ENCODE peak calls at places on chromosomes 1 and 21, in four cellular contexts. One of them, this sample, is unnamed.

GRCh38 chr1:203995228-203995627 is 77.7 kb upstream of the SOX13 start:
- DNase-seq in spleen: no peak
- DNase-seq in testis: no peak
- DNase-seq in heart right ventricle: no peak
- DNase-seq in this sample: no peak

GRCh38 chr1:109873278-109874175 is 37.1 kb upstream of the CSF1 start:
- DNase-seq in spleen: no peak
- DNase-seq in testis: no peak
- DNase-seq in heart right ventricle: no peak
- DNase-seq in this sample: no peak

GRCh38 chr1:44300882-44301281 is 54.2 kb downstream of the ERI3 start:
- DNase-seq in spleen: no peak
- DNase-seq in testis: no peak
- DNase-seq in heart right ventricle: no peak
- DNase-seq in this sample: no peak

GRCh38 chr1:176073524-176074157 is 133.4 kb downstream of the COP1 start:
- DNase-seq in spleen: no peak
- DNase-seq in testis: peak; percentile 80
- DNase-seq in heart right ventricle: no peak
- DNase-seq in this sample: peak; percentile 85

GRCh38 chr21:16046625-16047340 is 317.0 kb downstream of the USP25 start:
- DNase-seq in spleen: no peak
- DNase-seq in testis: no peak
- DNase-seq in heart right ventricle: no peak
- DNase-seq in this sample: no peak

GRCh38 chr1:111944121-111944785 is 45.2 kb downstream of the KCND3 start:
- DNase-seq in spleen: peak; percentile 41
- DNase-seq in testis: no peak
- DNase-seq in heart right ventricle: peak; percentile 56
- DNase-seq in this sample: no peak

GRCh38 chr1:41454406-41454805 is 30.1 kb downstream of the EDN2 start:
- DNase-seq in spleen: no peak
- DNase-seq in testis: peak; percentile 62
- DNase-seq in heart right ventricle: peak; percentile 31
- DNase-seq in this sample: peak; percentile 84

GRCh38 chr21:34915364-34915834 is 133.7 kb downstream of the RUNX1 start:
- DNase-seq in spleen: no peak
- DNase-seq in testis: no peak
- DNase-seq in heart right ventricle: no peak
- DNase-seq in this sample: no peak

GRCh38 chr1:90144820-90145219 is 149.9 kb downstream of the ZNF326 start:
- DNase-seq in spleen: no peak
- DNase-seq in testis: no peak
- DNase-seq in heart right ventricle: no peak
- DNase-seq in this sample: no peak

GRCh38 chr1:90143522-90144050 is 148.7 kb downstream of the ZNF326 start:
- DNase-seq in spleen: no peak
- DNase-seq in testis: no peak
- DNase-seq in heart right ventricle: no peak
- DNase-seq in this sample: no peak

GRCh38 chr1:90154711-90155110 is 159.8 kb downstream of the ZNF326 start:
- DNase-seq in spleen: no peak
- DNase-seq in testis: no peak
- DNase-seq in heart right ventricle: no peak
- DNase-seq in this sample: no peak

GRCh38 chr1:90147093-90147492 is 152.2 kb downstream of the ZNF326 start:
- DNase-seq in spleen: no peak
- DNase-seq in testis: no peak
- DNase-seq in heart right ventricle: no peak
- DNase-seq in this sample: no peak

GRCh38 chr1:90149101-90149500 is 154.2 kb downstream of the ZNF326 start:
- DNase-seq in spleen: no peak
- DNase-seq in testis: peak; percentile 15
- DNase-seq in heart right ventricle: no peak
- DNase-seq in this sample: no peak
- TF ChIP-seq CTCF in spleen: no peak
- TF ChIP-seq CTCF in testis: no peak
- TF ChIP-seq CTCF in heart right ventricle: no peak
- TF ChIP-seq CTCF in this sample: no peak

GRCh38 chr1:116739371-116740007 is 14.7 kb upstream of the CD2 start:
- DNase-seq in spleen: peak; percentile 59
- DNase-seq in testis: no peak
- DNase-seq in heart right ventricle: no peak
- DNase-seq in this sample: no peak

GRCh38 chr1:116737855-116738318 is 16.3 kb upstream of the CD2 start:
- DNase-seq in spleen: peak; percentile 61
- DNase-seq in testis: no peak
- DNase-seq in heart right ventricle: no peak
- DNase-seq in this sample: no peak

GRCh38 chr1:116737020-116737854 is 17.0 kb upstream of the CD2 start:
- DNase-seq in spleen: peak; percentile 84
- DNase-seq in testis: peak; percentile 62
- DNase-seq in heart right ventricle: peak; percentile 39
- DNase-seq in this sample: no peak

GRCh38 chr1:116740296-116740695 is 13.9 kb upstream of the CD2 start:
- DNase-seq in spleen: no peak
- DNase-seq in testis: no peak
- DNase-seq in heart right ventricle: no peak
- DNase-seq in this sample: no peak

DNA sequence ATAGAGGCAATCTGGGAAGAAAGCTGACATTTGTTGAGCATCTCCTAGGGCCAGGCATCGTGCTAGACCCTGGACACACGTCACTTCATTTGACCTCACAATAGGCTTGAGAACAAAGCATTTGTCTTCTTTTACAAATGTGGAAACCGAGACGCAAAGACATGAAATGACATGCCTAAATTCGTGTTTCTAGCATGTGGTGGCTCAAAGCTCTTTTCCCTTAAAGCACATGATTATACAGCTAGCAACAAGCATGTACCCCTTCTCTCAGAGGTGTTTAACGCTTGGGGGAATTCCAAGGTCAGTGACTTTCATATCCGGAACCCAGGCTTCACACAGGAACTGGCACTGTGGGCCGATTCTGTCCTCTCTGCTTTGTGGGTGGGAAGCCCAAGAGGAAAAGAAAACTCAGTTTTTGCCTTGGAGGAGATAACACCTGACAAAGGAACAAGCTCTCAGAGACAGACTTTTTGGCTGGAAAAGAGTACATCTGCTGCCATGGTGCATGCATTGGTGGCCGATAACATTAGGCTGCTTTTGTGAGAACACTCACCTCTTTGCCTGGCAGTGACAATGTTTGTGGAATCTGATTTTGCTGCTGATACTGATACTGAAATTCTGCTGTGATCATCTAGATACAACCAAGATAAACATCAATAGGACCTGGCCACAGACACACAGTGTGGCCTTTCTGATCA is 15.4 kb upstream of the CD2 start:
- DNase-seq in spleen: peak; percentile 66
- DNase-seq in testis: no peak
- DNase-seq in heart right ventricle: no peak
- DNase-seq in this sample: no peak
- H3K4me3 ChIP-seq in spleen: no peak overlapping the region
- H3K4me3 ChIP-seq in testis: no peak overlapping the region
- H3K4me3 ChIP-seq in heart right ventricle: no peak overlapping the region
- H3K4me3 ChIP-seq in this sample: no peak overlapping the region

GRCh38 chr1:25550683-25551310 is 7.4 kb downstream of the LDLRAP1 start:
- DNase-seq in spleen: no peak
- DNase-seq in testis: no peak
- DNase-seq in heart right ventricle: no peak
- DNase-seq in this sample: no peak
- H3K4me1 ChIP-seq in spleen: peaks cover 94% of the 10 kb centered on the region
- H3K4me1 ChIP-seq in testis: peaks cover 27% of the 10 kb centered on the region
- H3K4me1 ChIP-seq in heart right ventricle: peaks cover 78% of the 10 kb centered on the region
- H3K4me1 ChIP-seq in this sample: peaks cover 37% of the 10 kb centered on the region

DNA sequence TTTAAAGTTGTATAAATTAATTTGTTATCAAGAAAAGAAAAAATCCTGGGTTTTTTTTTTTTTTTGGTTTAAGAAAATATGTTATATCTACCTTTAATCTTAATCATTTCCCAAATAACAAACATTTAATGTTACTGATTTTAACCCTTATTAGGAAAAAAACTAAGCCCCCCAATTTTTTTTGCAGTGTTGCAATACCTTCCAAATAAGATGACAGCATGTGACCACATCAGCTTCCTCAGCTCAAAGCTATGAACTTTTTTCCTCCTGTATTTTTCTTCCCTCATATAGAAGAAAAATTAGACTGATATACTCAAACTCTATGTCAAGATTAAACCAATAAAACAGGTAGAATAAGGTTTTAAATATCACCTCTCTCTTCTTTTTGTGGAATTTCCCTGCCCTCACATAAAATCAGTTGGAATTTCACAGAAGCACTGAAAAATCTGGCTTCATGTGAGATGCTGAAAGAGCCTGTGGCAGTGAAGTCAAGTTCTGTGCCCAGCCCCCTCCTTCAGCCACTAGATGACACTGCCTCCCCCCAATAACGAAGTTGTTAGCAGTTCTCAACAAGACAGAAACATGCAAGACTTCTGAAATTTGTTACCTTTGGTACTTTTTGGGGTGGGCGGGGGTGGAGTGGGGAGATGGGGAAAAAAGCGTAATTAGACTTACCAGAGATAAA is 9.6 kb upstream of the SMYD2 start:
- DNase-seq in spleen: no peak
- DNase-seq in testis: peak; percentile 55
- DNase-seq in heart right ventricle: no peak
- DNase-seq in this sample: no peak
- TF ChIP-seq CTCF in spleen: no peak
- TF ChIP-seq CTCF in testis: no peak
- TF ChIP-seq CTCF in heart right ventricle: peak; percentile 41
- TF ChIP-seq CTCF in this sample: no peak

GRCh38 chr1:20290624-20291597 is at the start of gene VWA5B1:
- DNase-seq in spleen: no peak
- DNase-seq in testis: no peak
- DNase-seq in heart right ventricle: no peak
- DNase-seq in this sample: no peak

DNA sequence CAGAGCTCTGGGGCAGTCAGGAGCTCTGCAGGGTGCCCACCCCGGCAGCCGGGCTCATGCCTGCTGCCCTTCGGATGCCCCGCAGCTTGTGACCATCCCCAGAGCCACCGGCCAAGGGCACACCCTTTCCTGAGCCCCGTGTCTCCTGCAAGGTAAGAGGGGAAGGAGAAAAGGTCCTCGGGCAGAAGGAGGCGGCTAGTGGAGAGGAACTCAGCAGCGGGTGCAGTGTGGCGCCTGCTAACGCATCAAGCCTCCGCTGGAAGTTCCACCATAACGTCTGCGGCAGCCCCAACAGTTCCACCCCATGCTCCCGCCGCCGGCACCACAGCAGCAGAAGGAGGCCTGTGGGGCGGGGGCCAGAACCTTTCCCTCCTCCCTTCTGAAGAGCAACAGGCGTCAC is 946 bp downstream of the VWA5B1 start:
- DNase-seq in spleen: no peak
- DNase-seq in testis: peak; percentile 37
- DNase-seq in heart right ventricle: no peak
- DNase-seq in this sample: no peak
- H3K4me3 ChIP-seq in spleen: no peak overlapping the region
- H3K4me3 ChIP-seq in testis: peak overlapping the region; percentile 20
- H3K4me3 ChIP-seq in heart right ventricle: peak overlapping the region; percentile 5
- H3K4me3 ChIP-seq in this sample: no peak overlapping the region

GRCh38 chr1:3546048-3546384 is 65.3 kb downstream of the MEGF6 start:
- DNase-seq in spleen: no peak
- DNase-seq in testis: no peak
- DNase-seq in heart right ventricle: no peak
- DNase-seq in this sample: no peak

GRCh38 chr1:3548895-3549294 is 62.4 kb downstream of the MEGF6 start:
- DNase-seq in spleen: no peak
- DNase-seq in testis: no peak
- DNase-seq in heart right ventricle: no peak
- DNase-seq in this sample: no peak

GRCh38 chr1:3547055-3548005 is 64.0 kb downstream of the MEGF6 start:
- DNase-seq in spleen: no peak
- DNase-seq in testis: no peak
- DNase-seq in heart right ventricle: no peak
- DNase-seq in this sample: no peak

GRCh38 chr1:3550511-3551289 is 60.6 kb downstream of the MEGF6 start:
- DNase-seq in spleen: no peak
- DNase-seq in testis: no peak
- DNase-seq in heart right ventricle: no peak
- DNase-seq in this sample: no peak

GRCh38 chr1:3548156-3548893 is 63.0 kb downstream of the MEGF6 start:
- DNase-seq in spleen: no peak
- DNase-seq in testis: no peak
- DNase-seq in heart right ventricle: peak; percentile 37
- DNase-seq in this sample: no peak
- H3K4me1 ChIP-seq in spleen: no peaks in the 10 kb centered on the region
- H3K4me1 ChIP-seq in testis: peaks cover 40% of the 10 kb centered on the region
- H3K4me1 ChIP-seq in heart right ventricle: peaks cover 19% of the 10 kb centered on the region
- H3K4me1 ChIP-seq in this sample: peaks cover 6% of the 10 kb centered on the region